ENCODE peak calls at places on chromosomes 7 and 10, in eight cellular contexts. Z, J, Q, C, L, A, U and N are unnamed samples.

GRCh38 chr10:121999301-121999700 is 10.3 kb downstream of the TACC2 start:
- DNase-seq in Z (no peak), J (no peak), Q (no peak), C (no peak), L (no peak), A (no peak), U (no peak), N (no peak)

GRCh38 chr7:102286237-102287081 is at the start of gene SH2B2:
- DNase-seq in Z (peak; percentile 77), J (peak; percentile 70), Q (peak; percentile 77), C (peak; percentile 67), L (peak; percentile 39), A (peak; percentile 90), U (no peak), N (peak; percentile 76)

GRCh38 chr7:94145602-94146001 is 141.4 kb upstream of the BET1 start:
- DNase-seq in Z (peak; percentile 29), J (no peak), Q (no peak), C (no peak), L (no peak), A (no peak), U (no peak), N (no peak)

GRCh38 chr10:72344932-72345331 is 9.8 kb downstream of the DNAJB12 start:
- DNase-seq in Z (no peak), J (no peak), Q (no peak), C (no peak), L (no peak), A (no peak), U (no peak), N (no peak)

GRCh38 chr7:44750921-44751571 is 2.4 kb downstream of the ZMIZ2 start:
- DNase-seq in Z (no peak), J (no peak), Q (peak; percentile 50), C (no peak), L (peak; percentile 55), A (no peak), U (no peak), N (no peak)

GRCh38 chr10:78139336-78139735 is 105.7 kb downstream of the RPS24 start:
- DNase-seq in Z (no peak), J (no peak), Q (no peak), C (no peak), L (no peak), A (no peak), U (no peak), N (no peak)

GRCh38 chr10:114151486-114151885 is 22.5 kb downstream of the CCDC186 start:
- DNase-seq in Z (peak; percentile 55), J (no peak), Q (no peak), C (no peak), L (no peak), A (no peak), U (peak; percentile 75), N (no peak)

GRCh38 chr10:118970770-118971169 is 58.7 kb upstream of the NANOS1 start:
- DNase-seq in Z (no peak), J (no peak), Q (peak; percentile 23), C (no peak), L (no peak), A (no peak), U (no peak), N (peak; percentile 72)

GRCh38 chr10:73053275-73053674 is 43.4 kb downstream of the P4HA1 start:
- DNase-seq in Z (no peak), J (no peak), Q (no peak), C (no peak), L (no peak), A (no peak), U (no peak), N (no peak)

GRCh38 chr10:72080042-72081035 is 8.0 kb downstream of the SPOCK2 start:
- DNase-seq in Z (no peak), J (no peak), Q (no peak), C (no peak), L (no peak), A (peak; percentile 74), U (no peak), N (no peak)

GRCh38 chr10:77873558-77874380 is 52.8 kb downstream of the DLG5 start:
- DNase-seq in Z (peak; percentile 51), J (peak; percentile 56), Q (peak; percentile 95), C (peak; percentile 54), L (no peak), A (no peak), U (no peak), N (no peak)

GRCh38 chr7:114414151-114415053 is at the start of gene FOXP2:
- DNase-seq in Z (peak; percentile 46), J (peak; percentile 39), Q (no peak), C (no peak), L (no peak), A (no peak), U (no peak), N (peak; percentile 82)
- H3K4me1 ChIP-seq in Z (no peaks in the 10 kb centered on the region), J (no peaks in the 10 kb centered on the region), Q (peaks cover 9% of the 10 kb centered on the region), C (peaks cover 16% of the 10 kb centered on the region), L (no peaks in the 10 kb centered on the region), A (peaks cover 4% of the 10 kb centered on the region), U (peaks cover 6% of the 10 kb centered on the region), N (peaks cover 33% of the 10 kb centered on the region)

DNA sequence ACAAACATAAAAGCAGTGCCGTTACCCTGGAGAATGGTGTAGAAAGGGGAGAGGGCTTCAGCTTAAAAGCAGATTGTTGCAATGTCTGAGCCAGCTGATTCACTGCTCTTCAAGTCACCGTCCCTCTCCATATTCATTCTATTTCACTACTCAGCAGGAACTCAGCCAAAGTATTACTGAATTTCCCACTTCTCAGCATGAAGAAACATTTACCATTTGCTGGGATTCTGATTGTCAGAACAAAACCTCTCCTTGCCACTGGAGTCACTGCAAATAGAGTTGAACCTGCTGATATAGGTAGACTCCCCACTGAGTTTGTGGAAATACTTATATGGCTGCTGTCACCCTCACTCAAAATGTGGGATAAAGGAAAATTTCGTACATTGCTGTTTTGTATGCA is 71.8 kb downstream of the PPP1R17 start:
- DNase-seq in Z (no peak), J (no peak), Q (no peak), C (no peak), L (no peak), A (no peak), U (no peak), N (no peak)
- H3K27me3 ChIP-seq in Z (no peaks in the 10 kb centered on the region), J (no peaks in the 10 kb centered on the region), Q (no peaks in the 10 kb centered on the region), C (no peaks in the 10 kb centered on the region), L (no peaks in the 10 kb centered on the region), A (no peaks in the 10 kb centered on the region), U (no peaks in the 10 kb centered on the region), N (no peaks in the 10 kb centered on the region)

DNA sequence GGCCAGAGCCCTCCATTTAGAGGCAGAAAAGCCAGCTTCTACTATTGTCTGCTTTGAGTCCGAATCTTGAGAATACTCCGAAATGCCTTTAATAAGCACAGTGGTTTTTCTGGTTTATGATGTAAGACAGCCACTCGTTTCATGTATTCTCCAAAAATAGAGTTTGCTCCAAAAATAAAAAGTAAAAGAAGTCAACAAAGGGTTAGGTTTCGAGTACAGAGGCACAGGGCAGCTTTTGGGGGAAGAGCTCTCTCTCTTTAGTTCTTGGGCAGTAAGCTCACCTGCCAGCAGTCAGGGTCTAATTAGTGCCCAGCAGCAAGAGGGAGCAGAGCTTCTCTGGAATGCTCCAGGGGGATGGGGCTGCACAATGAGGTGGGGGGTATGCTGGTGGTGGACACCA is 20.2 kb downstream of the CREB3L2 start:
- DNase-seq in Z (no peak), J (no peak), Q (no peak), C (no peak), L (no peak), A (no peak), U (no peak), N (no peak)
- H3K4me1 ChIP-seq in Z (peaks cover 19% of the 10 kb centered on the region), J (peaks cover 19% of the 10 kb centered on the region), Q (peaks cover 88% of the 10 kb centered on the region), C (peaks cover 45% of the 10 kb centered on the region), L (no peaks in the 10 kb centered on the region), A (peaks cover 63% of the 10 kb centered on the region), U (peaks cover 7% of the 10 kb centered on the region), N (peaks cover 13% of the 10 kb centered on the region)

DNA sequence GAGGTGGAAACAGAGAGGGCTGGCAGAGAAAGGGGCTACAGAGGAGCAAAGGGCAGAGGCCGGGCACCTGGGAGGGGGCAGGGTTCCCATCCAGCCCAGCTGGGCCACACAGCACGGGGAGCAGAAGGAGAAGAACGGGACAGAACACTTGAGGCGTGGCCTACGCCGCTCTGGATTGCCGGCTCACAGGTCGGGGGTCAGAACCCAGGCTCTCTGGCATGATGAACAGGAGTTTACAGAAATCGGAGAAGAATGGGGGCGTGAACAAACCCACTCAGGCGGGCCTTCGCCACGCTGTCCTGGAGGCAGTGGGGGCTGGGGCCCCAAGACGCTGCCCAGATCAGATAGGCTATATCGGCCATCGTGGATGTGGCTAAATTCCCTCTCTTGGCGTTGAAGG is 362.2 kb upstream of the SHH start:
- DNase-seq in Z (no peak), J (no peak), Q (peak; percentile 7), C (no peak), L (no peak), A (no peak), U (no peak), N (no peak)
- H3K27me3 ChIP-seq in Z (no peaks in the 10 kb centered on the region), J (no peaks in the 10 kb centered on the region), Q (no peaks in the 10 kb centered on the region), C (no peaks in the 10 kb centered on the region), L (no peaks in the 10 kb centered on the region), A (no peaks in the 10 kb centered on the region), U (no peaks in the 10 kb centered on the region), N (peaks cover 50% of the 10 kb centered on the region)

GRCh38 chr10:49562893-49563292 is 24.0 kb upstream of the ERCC6 start:
- DNase-seq in Z (peak; percentile 47), J (no peak), Q (no peak), C (no peak), L (no peak), A (no peak), U (no peak), N (no peak)

GRCh38 chr10:49560526-49560925 is 21.6 kb upstream of the ERCC6 start:
- DNase-seq in Z (no peak), J (no peak), Q (no peak), C (no peak), L (no peak), A (no peak), U (no peak), N (no peak)

GRCh38 chr10:49556723-49557122 is 17.8 kb upstream of the ERCC6 start:
- DNase-seq in Z (peak; percentile 29), J (no peak), Q (no peak), C (no peak), L (no peak), A (no peak), U (no peak), N (no peak)

GRCh38 chr10:49558194-49558593 is 19.3 kb upstream of the ERCC6 start:
- DNase-seq in Z (peak; percentile 30), J (no peak), Q (no peak), C (no peak), L (no peak), A (no peak), U (no peak), N (no peak)

GRCh38 chr10:49559476-49559875 is 20.6 kb upstream of the ERCC6 start:
- DNase-seq in Z (peak; percentile 54), J (no peak), Q (no peak), C (no peak), L (no peak), A (no peak), U (no peak), N (no peak)
- H3K4me1 ChIP-seq in Z (no peaks in the 10 kb centered on the region), J (no peaks in the 10 kb centered on the region), Q (no peaks in the 10 kb centered on the region), C (no peaks in the 10 kb centered on the region), L (no peaks in the 10 kb centered on the region), A (no peaks in the 10 kb centered on the region), U (no peaks in the 10 kb centered on the region), N (no peaks in the 10 kb centered on the region)